ENCODE peak calls at places on chromosomes 6 and 20, in four cellular contexts. A is IMR-90, T is K562, Y is HepG2. U is an unnamed sample.

GRCh38 chr20:46851746-46852145 is 42.9 kb upstream of the EYA2 start:
- DNase-seq in A (no peak), T (no peak), Y (no peak), U (no peak)

GRCh38 chr6:1396952-1397868 is 7.8 kb downstream of the FOXF2 start:
- DNase-seq in A (peak), T (peak), Y (peak), U (peak)

GRCh38 chr6:138540468-138540867 is 41.2 kb upstream of the NHSL1 start:
- DNase-seq in A (peak), T (no peak), Y (no peak), U (no peak)

GRCh38 chr20:61185841-61186601 is 66.0 kb upstream of the CDH4 start:
- DNase-seq in A (peak), T (no peak), Y (no peak), U (peak)

GRCh38 chr20:13046409-13046808 is 37.6 kb downstream of the SPTLC3 start:
- DNase-seq in A (no peak), T (no peak), Y (no peak), U (no peak)

GRCh38 chr20:25285856-25286798 is 38.2 kb downstream of the PYGB start:
- DNase-seq in A (no peak), T (no peak), Y (no peak), U (no peak)

GRCh38 chr6:56570434-56571359 is 72.0 kb downstream of the DST start:
- DNase-seq in A (peak), T (peak), Y (peak), U (peak)

GRCh38 chr20:35503841-35504460 is 25.5 kb downstream of the C20orf173 start:
- DNase-seq in A (no peak), T (no peak), Y (no peak), U (no peak)

GRCh38 chr6:14398953-14399352 is 281.4 kb downstream of the CD83 start:
- DNase-seq in A (no peak), T (no peak), Y (no peak), U (no peak)

GRCh38 chr6:122610690-122611455 is 668 bp downstream of the PKIB start:
- DNase-seq in A (no peak), T (no peak), Y (peak), U (peak)

GRCh38 chr20:44089987-44090674 is 96.9 kb downstream of the JPH2 start:
- DNase-seq in A (peak), T (peak), Y (peak), U (peak)

GRCh38 chr6:10248378-10248843 is 166.5 kb downstream of the TFAP2A start:
- DNase-seq in A (peak), T (no peak), Y (no peak), U (no peak)

GRCh38 chr20:21234816-21235215 is 68.3 kb upstream of the XRN2 start:
- DNase-seq in A (no peak), T (no peak), Y (no peak), U (no peak)

GRCh38 chr6:30101939-30102700 is 10.8 kb downstream of the TRIM31 start:
- DNase-seq in A (peak), T (peak), Y (peak), U (peak)

GRCh38 chr20:22796465-22797077 is 212.2 kb upstream of the FOXA2 start:
- DNase-seq in A (peak), T (no peak), Y (no peak), U (peak)

GRCh38 chr6:124962617-124963415 is 579 bp downstream of the RNF217 start:
- DNase-seq in A (peak), T (peak), Y (no peak), U (peak)

GRCh38 chr6:89518352-89519055 is 85.6 kb downstream of the ANKRD6 start:
- DNase-seq in A (no peak), T (no peak), Y (no peak), U (no peak)

GRCh38 chr6:28940294-28940858 is 16.6 kb upstream of the TRIM27 start:
- DNase-seq in A (no peak), T (peak), Y (peak), U (no peak)

GRCh38 chr6:514396-514973 is 122.9 kb downstream of the IRF4 start:
- DNase-seq in A (no peak), T (no peak), Y (no peak), U (no peak)

GRCh38 chr6:109912136-109912535 is 66.0 kb upstream of the GPR6 start:
- DNase-seq in A (no peak), T (no peak), Y (no peak), U (no peak)

GRCh38 chr6:47581591-47581990 is 104.0 kb downstream of the CD2AP start:
- DNase-seq in A (no peak), T (no peak), Y (no peak), U (no peak)

GRCh38 chr6:15505463-15505918 is 157.3 kb downstream of the DTNBP1 start:
- DNase-seq in A (no peak), T (no peak), Y (no peak), U (no peak)

GRCh38 chr6:167548451-167548850 is 223.6 kb downstream of the TTLL2 start:
- DNase-seq in A (no peak), T (no peak), Y (no peak), U (no peak)

GRCh38 chr6:151059612-151060095 is 180.1 kb upstream of the AKAP12 start:
- DNase-seq in A (no peak), T (no peak), Y (no peak), U (peak)

GRCh38 chr6:72787521-72788031 is 165.7 kb downstream of the KCNQ5 start:
- DNase-seq in A (peak), T (no peak), Y (no peak), U (peak)

GRCh38 chr6:12578097-12578496 is 138.5 kb upstream of the PHACTR1 start:
- DNase-seq in A (peak), T (no peak), Y (no peak), U (no peak)

GRCh38 chr20:32622585-32623468 is 37.7 kb upstream of the NOL4L start:
- DNase-seq in A (no peak), T (no peak), Y (no peak), U (no peak)

GRCh38 chr20:43379239-43379917 is 78.3 kb upstream of the SRSF6 start:
- DNase-seq in A (peak), T (no peak), Y (peak), U (peak)

GRCh38 chr6:52741872-52742271 is 21.4 kb downstream of the GSTA2 start:
- DNase-seq in A (no peak), T (no peak), Y (no peak), U (no peak)

GRCh38 chr6:143064996-143065683 is 4.5 kb downstream of the AIG1 start:
- DNase-seq in A (no peak), T (peak), Y (peak), U (no peak)

GRCh38 chr20:34364013-34364382 is 925 bp downstream of the ITCH start:
- DNase-seq in A (peak), T (peak), Y (no peak), U (no peak)

GRCh38 chr6:130178692-130179091 is 44.1 kb downstream of the SAMD3 start:
- DNase-seq in A (peak), T (peak), Y (peak), U (peak)

GRCh38 chr6:9699890-9700289 is 715.0 kb downstream of the TFAP2A start:
- DNase-seq in A (no peak), T (no peak), Y (no peak), U (peak)

DNA sequence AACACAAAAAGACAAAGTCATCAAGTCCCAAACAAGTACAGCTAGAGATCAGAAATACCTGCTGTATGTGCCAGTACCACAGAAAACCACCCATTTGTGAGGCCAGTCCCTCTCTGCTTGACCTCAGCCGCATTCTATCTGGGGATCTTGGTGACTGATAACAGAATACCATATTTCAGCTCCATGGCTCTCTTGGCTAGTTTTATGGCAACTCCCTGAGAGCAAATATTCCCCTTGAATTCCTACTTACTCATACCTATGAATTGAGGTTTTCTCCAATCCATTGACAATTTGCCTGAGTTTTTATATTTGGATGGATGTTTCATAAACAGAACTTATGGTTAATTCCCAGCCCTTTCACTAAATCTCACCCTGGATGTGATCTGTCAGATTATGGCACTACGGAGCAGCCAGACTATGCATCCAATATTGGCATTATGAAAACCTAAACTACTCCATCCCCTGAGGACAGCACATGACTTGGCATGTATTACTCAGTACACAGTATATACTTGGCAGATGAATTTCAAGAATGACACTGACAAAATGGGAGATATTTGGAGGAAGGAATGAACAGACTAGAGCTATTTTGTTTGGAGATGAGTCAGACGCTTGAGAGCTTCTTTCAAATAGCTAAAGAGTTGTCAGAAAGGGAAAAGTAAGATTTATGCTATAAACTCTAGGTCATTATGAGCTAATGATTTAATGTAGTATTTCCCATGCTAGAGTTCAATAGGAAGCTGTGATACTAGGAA is 95.7 kb downstream of the PRDM1 start:
- DNase-seq in A (peak), T (no peak), Y (no peak), U (peak)
- TF ChIP-seq MAZ in A (no peak), T (no peak), Y (no peak), U (no peak)

DNA sequence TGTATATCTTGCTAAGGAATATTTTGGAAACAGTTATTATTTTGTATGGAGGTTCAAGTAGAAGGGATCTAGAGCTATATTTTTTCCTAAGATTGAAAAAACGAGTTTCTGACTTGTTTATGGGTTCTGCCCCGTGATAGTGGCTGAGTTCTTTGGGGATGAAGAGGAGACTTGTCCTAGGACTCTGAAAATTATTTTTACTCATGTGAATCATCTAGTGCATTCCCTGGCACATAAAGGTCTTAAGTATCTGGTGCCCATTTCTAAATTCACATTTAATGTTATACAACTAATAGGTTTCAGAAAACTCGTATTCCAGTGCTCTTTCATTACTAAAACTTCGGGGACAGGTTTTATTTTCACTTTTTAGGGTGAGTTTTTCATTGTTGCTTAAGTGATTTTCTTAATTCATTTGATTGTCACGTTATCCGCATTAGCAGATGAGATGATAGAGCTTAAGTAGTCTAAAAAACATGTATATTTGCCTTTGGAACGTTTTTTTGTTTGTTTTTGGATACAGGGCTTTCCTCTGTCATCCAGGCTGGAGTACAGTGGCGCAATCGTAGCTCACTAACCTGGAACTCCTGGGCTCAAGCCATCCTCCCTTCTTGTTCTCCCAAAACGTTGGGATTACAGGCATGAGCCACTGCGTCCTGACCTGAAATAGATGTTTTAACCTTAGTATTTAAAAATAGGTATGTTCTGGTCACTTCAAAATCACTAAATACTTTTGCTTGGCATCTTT is 2.1 kb downstream of the NFYA start:
- DNase-seq in A (peak), T (no peak), Y (peak), U (no peak)
- TF ChIP-seq MAZ in A (no peak), T (peak), Y (no peak), U (no peak)

DNA sequence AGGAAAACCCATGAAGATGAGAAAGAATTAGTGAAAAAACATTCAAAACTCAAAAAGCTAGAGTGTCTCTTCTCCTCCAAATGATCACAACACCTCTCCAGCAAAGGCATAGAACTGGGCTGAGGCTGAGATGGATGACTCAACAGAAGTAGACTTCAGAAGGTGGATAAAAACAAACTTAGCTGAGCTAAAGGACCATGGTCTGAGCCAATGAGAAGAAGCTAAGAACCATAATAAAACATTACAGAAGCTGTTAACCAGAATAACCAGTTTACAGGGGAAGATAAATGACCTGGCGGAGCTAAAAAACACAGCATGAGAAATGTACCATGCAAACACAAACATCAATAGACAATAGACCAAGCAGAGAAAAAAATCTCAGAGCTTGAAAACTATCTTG is 904.1 kb upstream of the MANEA start:
- DNase-seq in A (no peak), T (no peak), Y (no peak), U (no peak)
- TF ChIP-seq MAZ in A (no peak), T (no peak), Y (no peak), U (no peak)

DNA sequence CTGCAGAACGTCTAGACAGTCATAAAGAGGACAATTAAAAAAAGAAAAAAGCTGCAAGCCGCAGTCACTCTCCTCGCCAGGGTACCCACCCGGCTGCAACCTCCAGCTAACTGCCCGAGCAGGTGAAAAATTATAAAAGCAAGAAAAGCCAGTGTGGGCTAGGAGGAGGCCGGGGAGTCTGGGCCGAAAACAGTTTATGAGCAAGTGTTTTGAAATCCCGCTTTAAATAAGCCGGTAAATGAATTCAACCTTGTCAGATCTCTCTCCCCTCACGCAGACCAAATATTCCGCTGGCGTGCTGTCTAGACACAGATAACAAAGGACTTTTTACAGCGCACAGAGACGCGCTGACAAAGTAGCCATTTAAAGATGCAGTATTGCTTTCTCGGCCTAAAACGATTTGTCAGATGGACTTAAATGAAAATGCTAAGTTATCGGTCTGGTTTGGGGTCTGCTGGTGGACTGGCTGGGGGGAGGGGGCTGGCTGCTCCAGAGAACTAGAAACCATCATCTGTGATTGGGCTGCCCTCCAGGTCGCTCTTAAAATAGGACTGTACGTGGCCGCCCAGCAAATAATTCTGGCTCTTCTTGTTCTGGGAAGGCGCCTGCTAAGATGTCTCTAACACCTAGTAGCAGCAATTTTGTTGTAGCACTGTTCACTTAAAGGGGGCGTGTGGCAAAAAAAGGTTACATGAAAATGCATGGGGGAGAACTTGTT is 24.5 kb downstream of the PMEPA1 start:
- DNase-seq in A (no peak), T (no peak), Y (no peak), U (no peak)
- TF ChIP-seq MAZ in A (no peak), T (no peak), Y (no peak), U (no peak)

DNA sequence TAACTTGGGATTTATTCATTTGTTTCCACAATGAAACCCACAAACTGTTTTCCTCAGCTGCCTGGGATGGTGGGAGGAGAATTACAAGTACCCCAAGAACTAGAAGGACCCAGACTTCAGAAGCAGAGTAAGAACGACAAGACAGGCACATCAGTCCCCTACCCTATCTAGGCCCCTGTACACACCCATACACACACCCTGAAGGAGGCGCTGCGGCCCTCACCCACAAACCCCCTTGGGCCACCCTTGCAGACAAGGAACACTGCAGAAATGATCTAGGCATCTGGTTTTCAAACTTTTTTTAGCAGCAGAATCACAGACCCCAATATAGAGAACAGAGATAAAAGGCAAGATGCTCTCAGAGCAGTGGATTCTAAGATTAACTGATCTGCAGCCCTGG is 55.0 kb downstream of the TRERF1 start:
- DNase-seq in A (no peak), T (peak), Y (no peak), U (no peak)
- TF ChIP-seq MAZ in A (no peak), T (no peak), Y (no peak), U (no peak)

GRCh38 chr6:3409699-3410384 is 47.0 kb downstream of the SLC22A23 start:
- DNase-seq in A (no peak), T (peak), Y (peak), U (no peak)
- TF ChIP-seq MAZ in A (no peak), T (no peak), Y (peak), U (no peak)

GRCh38 chr6:24576452-24576851 is 69.5 kb downstream of the KIAA0319 start:
- DNase-seq in A (no peak), T (no peak), Y (no peak), U (no peak)

GRCh38 chr6:24583463-24584389 is 62.3 kb downstream of the KIAA0319 start:
- DNase-seq in A (peak), T (peak), Y (peak), U (peak)

GRCh38 chr6:24584390-24584735 is 61.6 kb downstream of the KIAA0319 start:
- DNase-seq in A (no peak), T (no peak), Y (no peak), U (no peak)

GRCh38 chr6:24581084-24581669 is 64.8 kb downstream of the KIAA0319 start:
- DNase-seq in A (peak), T (peak), Y (peak), U (peak)
- TF ChIP-seq MAZ in A (no peak), T (no peak), Y (no peak), U (no peak)

GRCh38 chr6:147192278-147192911 is 11.8 kb upstream of the STXBP5 start:
- DNase-seq in A (no peak), T (no peak), Y (peak), U (no peak)
- TF ChIP-seq MAZ in A (no peak), T (no peak), Y (peak), U (no peak)

GRCh38 chr6:31730631-31731086 is 1.6 kb upstream of the DDAH2 start:
- DNase-seq in A (no peak), T (no peak), Y (no peak), U (no peak)
- TF ChIP-seq MAZ in A (no peak), T (no peak), Y (no peak), U (no peak)

DNA sequence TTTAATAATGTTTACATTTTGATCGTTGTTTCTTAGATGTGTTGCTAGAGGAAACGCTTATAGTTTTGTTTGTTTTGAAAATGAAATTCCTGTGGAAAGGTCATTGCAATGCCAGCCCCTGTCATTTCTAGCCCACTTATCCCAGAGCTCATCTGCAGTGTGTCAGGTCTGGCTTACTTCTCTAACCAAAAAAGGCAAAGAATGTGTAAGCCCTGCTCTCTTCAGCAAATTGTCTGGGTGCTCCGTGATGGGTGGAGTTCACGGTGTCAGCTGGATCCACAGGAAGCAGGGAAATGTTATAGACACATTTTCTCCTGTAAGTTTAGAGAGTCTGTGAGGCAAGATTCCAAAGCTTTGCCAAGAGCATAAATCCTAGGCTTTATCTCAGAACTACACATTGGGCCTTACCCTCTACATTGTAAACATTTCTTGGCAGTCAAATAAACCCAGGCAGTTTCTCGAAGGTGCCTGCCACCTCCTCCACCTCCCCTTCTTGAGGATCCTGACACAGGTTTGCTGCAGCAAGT is 50.9 kb downstream of the RPRD1B start:
- DNase-seq in A (peak), T (peak), Y (peak), U (peak)
- TF ChIP-seq MAZ in A (no peak), T (no peak), Y (no peak), U (no peak)

U was measured in A549.